ENCODE peak calls at places on chromosome 1, in five cellular contexts. I is GM06990, A is IMR-90, R is astrocyte, C is left ventricle myocardium inferior. P is an unnamed sample.

GRCh38 chr1:4527819-4528218 is 126.6 kb upstream of the AJAP1 start:
- DNase-seq in C (no peak), R (no peak), I (no peak), A (no peak), P (no peak)

GRCh38 chr1:57911427-57911826 is 487.6 kb upstream of the DAB1 start:
- DNase-seq in I (no peak), A (no peak), C (no peak), R (no peak), P (no peak)

GRCh38 chr1:160539896-160540858 is 17.1 kb upstream of the SLAMF6 start:
- DNase-seq in R (no peak), A (no peak), C (no peak), I (peak; percentile 74), P (no peak)

GRCh38 chr1:41480204-41481108 is 4.0 kb downstream of the EDN2 start:
- DNase-seq in C (no peak), R (no peak), I (no peak), A (no peak), P (no peak)

GRCh38 chr1:208909011-208909410 is 664.8 kb upstream of the PLXNA2 start:
- DNase-seq in C (no peak), R (peak; percentile 54), I (no peak), A (no peak), P (no peak)

GRCh38 chr1:63636192-63637105 is 43.2 kb downstream of the PGM1 start:
- DNase-seq in C (no peak), I (no peak), A (no peak), R (no peak), P (no peak)

GRCh38 chr1:44240802-44241671 is 27.8 kb downstream of the DMAP1 start:
- DNase-seq in A (no peak), C (no peak), R (no peak), I (no peak), P (no peak)

GRCh38 chr1:24417681-24418080 is 2.1 kb downstream of the NIPAL3 start:
- DNase-seq in R (peak; percentile 39), C (no peak), A (peak; percentile 65), I (no peak), P (peak; percentile 68)

GRCh38 chr1:161098161-161099068 is at the start of gene KLHDC9:
- DNase-seq in I (peak; percentile 91), R (peak; percentile 78), C (peak; percentile 71), A (peak; percentile 54), P (peak; percentile 71)

GRCh38 chr1:118842462-118843201 is 145.5 kb downstream of the TBX15 start:
- DNase-seq in C (no peak), A (no peak), R (no peak), I (no peak), P (no peak)

GRCh38 chr1:15579683-15580047 is 5.2 kb downstream of the AGMAT start:
- DNase-seq in R (no peak), C (no peak), A (no peak), I (no peak), P (no peak)

GRCh38 chr1:15575549-15576150 is 9.2 kb downstream of the AGMAT start:
- DNase-seq in A (no peak), I (no peak), C (no peak), R (no peak), P (no peak)

GRCh38 chr1:15583016-15583706 is 1.7 kb downstream of the AGMAT start:
- DNase-seq in R (no peak), C (no peak), I (no peak), A (no peak), P (no peak)

GRCh38 chr1:15577691-15578090 is 7.2 kb downstream of the AGMAT start:
- DNase-seq in R (no peak), A (no peak), I (no peak), C (no peak), P (no peak)

GRCh38 chr1:15578921-15579682 is 5.7 kb downstream of the AGMAT start:
- DNase-seq in C (no peak), R (no peak), A (no peak), I (peak; percentile 39), P (no peak)
- TF ChIP-seq CTCF in C (no peak), R (no peak), A (no peak), I (no peak), P (no peak)

GRCh38 chr1:179058343-179059184 is 23.3 kb upstream of the TOR3A start:
- DNase-seq in A (no peak), R (peak; percentile 55), C (no peak), I (no peak), P (peak; percentile 90)
- H3K4me3 ChIP-seq in A (no peak overlapping the region), R (no peak overlapping the region), C (no peak overlapping the region), I (no peak overlapping the region), P (peak overlapping the region; percentile 1)

DNA sequence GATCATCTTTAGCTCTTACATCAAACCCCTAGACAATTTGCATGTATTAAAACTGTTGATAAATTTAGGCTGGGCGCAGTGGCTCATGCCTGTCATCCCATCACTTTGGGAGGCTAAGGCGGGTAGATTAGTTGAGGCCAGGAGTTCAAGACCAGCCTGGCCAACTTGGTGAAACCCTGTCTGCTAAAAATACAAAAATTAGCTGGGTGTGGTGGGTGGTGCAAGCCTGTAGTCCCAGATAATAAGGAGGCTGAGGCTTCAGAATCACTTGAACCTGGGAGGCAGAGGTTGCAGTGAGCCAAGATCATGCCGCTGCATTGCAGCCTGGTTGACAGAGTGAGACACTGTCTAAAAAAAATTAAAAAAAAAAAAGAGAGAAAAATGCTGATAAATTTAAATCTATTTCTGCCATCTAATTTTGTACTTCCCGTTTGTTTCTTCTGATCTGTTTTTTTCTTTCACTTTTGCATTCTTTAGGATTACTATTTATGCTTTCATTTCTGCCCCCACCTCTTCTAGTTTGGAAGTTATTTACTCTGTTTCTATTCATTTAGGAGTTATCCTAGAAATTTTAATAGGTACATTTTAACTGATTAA is 3.1 kb upstream of the DENND1B start:
- DNase-seq in A (no peak), I (no peak), R (no peak), C (no peak), P (no peak)
- TF ChIP-seq CTCF in A (no peak), I (no peak), R (no peak), C (no peak), P (no peak)

GRCh38 chr1:52769346-52770033 is 43.2 kb downstream of the ZYG11B start:
- DNase-seq in I (no peak), R (no peak), C (no peak), A (no peak), P (no peak)
- H3K4me3 ChIP-seq in I (no peak overlapping the region), R (no peak overlapping the region), C (no peak overlapping the region), A (no peak overlapping the region), P (no peak overlapping the region)

GRCh38 chr1:26820784-26821269 is 5.7 kb upstream of the ZDHHC18 start:
- DNase-seq in R (no peak), I (peak; percentile 68), C (no peak), A (no peak), P (no peak)
- TF ChIP-seq CTCF in R (no peak), I (peak; percentile 66), C (no peak), A (no peak), P (no peak)

GRCh38 chr1:241357366-241358305 is 631 bp upstream of the RGS7 start:
- DNase-seq in R (no peak), C (no peak), I (no peak), A (no peak), P (peak; percentile 13)
- H3K4me3 ChIP-seq in R (peak overlapping the region; percentile 59), C (peak overlapping the region; percentile 65), I (peak overlapping the region; percentile 31), A (peak overlapping the region; percentile 59), P (peak overlapping the region; percentile 43)

P was measured in AG10803.